ENCODE peak calls at places on chromosome 20, in eight cellular contexts. L is NCI-H1694 treated with DMSO at 0.1 percent for 48 hours; X is stimulated activated CD4-positive, alpha-beta T cell treated with anti-CD3 and anti-CD28 coated beads, Interleukin-4, amount 100 ng/mL, for 1 hour; Q is COLO829; H is mucosa of gallbladder; W is substantia nigra; G is HEK293T; T is ELR. A is an unnamed sample.

GRCh38 chr20:25081730-25082497 is at the start of gene VSX1:
- DNase-seq in L (no peak), X (no peak), Q (no peak), H (no peak), W (no peak), G (no peak), T (no peak), A (no peak)

GRCh38 chr20:38221041-38221589 is 39.4 kb downstream of the KIAA1755 start:
- DNase-seq in L (peak), X (peak), Q (peak), H (peak), W (no peak), G (peak), T (peak), A (peak)

GRCh38 chr20:23884771-23885162 is 5.2 kb upstream of the CST5 start:
- DNase-seq in L (no peak), X (no peak), Q (no peak), H (no peak), W (no peak), G (no peak), T (no peak), A (no peak)

GRCh38 chr20:12173333-12173732 is 255.6 kb downstream of the BTBD3 start:
- DNase-seq in L (no peak), X (no peak), Q (no peak), H (no peak), W (no peak), G (no peak), T (no peak), A (no peak)

GRCh38 chr20:35490736-35491181 is 35.4 kb downstream of the CEP250 start:
- DNase-seq in L (no peak), X (peak), Q (no peak), H (peak), W (no peak), G (no peak), T (no peak), A (no peak)

GRCh38 chr20:5513975-5514516 is 197.3 kb upstream of the PROKR2 start:
- DNase-seq in L (no peak), X (no peak), Q (peak), H (peak), W (no peak), G (no peak), T (peak), A (peak)

GRCh38 chr20:49340161-49340966 is 62.5 kb upstream of the ZNFX1 start:
- DNase-seq in L (peak), X (no peak), Q (no peak), H (no peak), W (no peak), G (no peak), T (peak), A (no peak)

GRCh38 chr20:51767018-51767866 is 948 bp downstream of the ATP9A start:
- DNase-seq in L (peak), X (peak), Q (no peak), H (peak), W (no peak), G (peak), T (peak), A (no peak)

GRCh38 chr20:32585011-32585518 is at the start of gene NOL4L:
- DNase-seq in L (peak), X (peak), Q (no peak), H (peak), W (no peak), G (peak), T (peak), A (no peak)

GRCh38 chr20:20594171-20594530 is 118.3 kb downstream of the RALGAPA2 start:
- DNase-seq in L (peak), X (no peak), Q (peak), H (no peak), W (no peak), G (no peak), T (peak), A (peak)

GRCh38 chr20:49859807-49860206 is 47.2 kb downstream of the SLC9A8 start:
- DNase-seq in L (no peak), X (no peak), Q (peak), H (no peak), W (no peak), G (no peak), T (peak), A (no peak)

GRCh38 chr20:2751868-2752630 is 48.4 kb downstream of the CPXM1 start:
- DNase-seq in L (no peak), X (peak), Q (no peak), H (no peak), W (no peak), G (no peak), T (peak), A (no peak)

GRCh38 chr20:40233401-40233800 is 455.6 kb downstream of the MAFB start:
- DNase-seq in L (no peak), X (no peak), Q (peak), H (no peak), W (no peak), G (no peak), T (no peak), A (no peak)

A was measured in HCEC 1CT.